ENCODE peak calls at places on chromosomes 6 and 20, in eight cellular contexts. W, B, J, I, E, Y, U and P are unnamed samples. For H3K4me1, the result is how much of the 10 kb centered on the place peaks cover.

GRCh38 chr6:133768656-133769295 is 120.1 kb upstream of the TCF21 start:
- DNase-seq in W (no peak), B (no peak), J (peak), I (no peak), E (no peak), Y (no peak), U (no peak), P (no peak)

GRCh38 chr20:18805881-18806280 is 7.7 kb upstream of the SCP2D1 start:
- DNase-seq in W (no peak), B (no peak), J (no peak), I (no peak), E (no peak), Y (no peak), U (no peak), P (no peak)

GRCh38 chr6:10621227-10621626 is 73.2 kb downstream of the C6orf52 start:
- DNase-seq in W (no peak), B (no peak), J (no peak), I (no peak), E (no peak), Y (no peak), U (no peak), P (no peak)

GRCh38 chr6:30067460-30068139 is 602 bp downstream of the PPP1R11 start:
- DNase-seq in W (no peak), B (no peak), J (no peak), I (no peak), E (no peak), Y (no peak), U (no peak), P (no peak)

GRCh38 chr20:50310673-50311051 is 120.0 kb downstream of the CEBPB start:
- DNase-seq in W (no peak), B (no peak), J (no peak), I (no peak), E (no peak), Y (no peak), U (no peak), P (no peak)

GRCh38 chr20:21520702-21521595 is 7.1 kb upstream of the NKX2-2 start:
- DNase-seq in W (no peak), B (peak), J (no peak), I (no peak), E (no peak), Y (no peak), U (no peak), P (no peak)

GRCh38 chr6:14108571-14109410 is 8.8 kb upstream of the CD83 start:
- DNase-seq in W (peak), B (peak), J (peak), I (no peak), E (no peak), Y (no peak), U (no peak), P (no peak)

GRCh38 chr20:16580127-16580526 is 6.9 kb upstream of the KIF16B start:
- DNase-seq in W (peak), B (no peak), J (no peak), I (no peak), E (no peak), Y (no peak), U (no peak), P (no peak)

GRCh38 chr6:127924031-127924430 is 23.2 kb upstream of the THEMIS start:
- DNase-seq in W (no peak), B (no peak), J (no peak), I (no peak), E (no peak), Y (no peak), U (no peak), P (no peak)

GRCh38 chr20:1861347-1861987 is 33.7 kb upstream of the SIRPA start:
- DNase-seq in W (no peak), B (no peak), J (no peak), I (no peak), E (no peak), Y (no peak), U (no peak), P (no peak)

GRCh38 chr6:34243901-34244884 is 4.6 kb downstream of the SMIM29 start:
- DNase-seq in W (peak), B (peak), J (peak), I (peak), E (peak), Y (peak), U (peak), P (no peak)

GRCh38 chr6:16481680-16482079 is 243.3 kb downstream of the GMPR start:
- DNase-seq in W (no peak), B (no peak), J (no peak), I (no peak), E (no peak), Y (no peak), U (no peak), P (no peak)

GRCh38 chr6:141153563-141153962 is 979.2 kb upstream of the GJE1 start:
- DNase-seq in W (no peak), B (no peak), J (no peak), I (no peak), E (no peak), Y (no peak), U (no peak), P (no peak)

GRCh38 chr20:62405108-62405980 is 1.7 kb downstream of the CABLES2 start:
- DNase-seq in W (peak), B (peak), J (peak), I (no peak), E (no peak), Y (peak), U (no peak), P (no peak)

GRCh38 chr20:11178946-11179654 is 505.3 kb upstream of the JAG1 start:
- DNase-seq in W (no peak), B (no peak), J (no peak), I (no peak), E (peak), Y (no peak), U (no peak), P (no peak)

GRCh38 chr6:137272403-137272802 is 53.2 kb upstream of the IFNGR1 start:
- DNase-seq in W (no peak), B (no peak), J (no peak), I (no peak), E (no peak), Y (no peak), U (no peak), P (no peak)

GRCh38 chr20:9474835-9475413 is 39.5 kb upstream of the LAMP5 start:
- DNase-seq in W (no peak), B (no peak), J (no peak), I (no peak), E (no peak), Y (no peak), U (no peak), P (no peak)
- H3K4me1 ChIP-seq in W (under half), B (under half), J (under half), I (under half), E (under half), Y (under half), U (under half), P (under half)

GRCh38 chr20:46975976-46976375 is 81.3 kb downstream of the EYA2 start:
- DNase-seq in W (no peak), B (no peak), J (no peak), I (no peak), E (no peak), Y (no peak), U (no peak), P (no peak)

GRCh38 chr20:46974669-46975434 is 80.2 kb downstream of the EYA2 start:
- DNase-seq in W (no peak), B (no peak), J (no peak), I (no peak), E (no peak), Y (no peak), U (no peak), P (no peak)

GRCh38 chr20:46967647-46968046 is 73.0 kb downstream of the EYA2 start:
- DNase-seq in W (no peak), B (no peak), J (no peak), I (no peak), E (no peak), Y (no peak), U (no peak), P (no peak)

GRCh38 chr20:46973801-46974200 is 79.2 kb downstream of the EYA2 start:
- DNase-seq in W (no peak), B (no peak), J (no peak), I (no peak), E (no peak), Y (no peak), U (no peak), P (no peak)

GRCh38 chr20:46970937-46971630 is 76.4 kb downstream of the EYA2 start:
- DNase-seq in W (no peak), B (no peak), J (no peak), I (no peak), E (peak), Y (no peak), U (no peak), P (no peak)
- H3K4me3 ChIP-seq in W (no peak), B (no peak), J (no peak), I (no peak), E (no peak), Y (no peak), U (no peak), P (no peak)

DNA sequence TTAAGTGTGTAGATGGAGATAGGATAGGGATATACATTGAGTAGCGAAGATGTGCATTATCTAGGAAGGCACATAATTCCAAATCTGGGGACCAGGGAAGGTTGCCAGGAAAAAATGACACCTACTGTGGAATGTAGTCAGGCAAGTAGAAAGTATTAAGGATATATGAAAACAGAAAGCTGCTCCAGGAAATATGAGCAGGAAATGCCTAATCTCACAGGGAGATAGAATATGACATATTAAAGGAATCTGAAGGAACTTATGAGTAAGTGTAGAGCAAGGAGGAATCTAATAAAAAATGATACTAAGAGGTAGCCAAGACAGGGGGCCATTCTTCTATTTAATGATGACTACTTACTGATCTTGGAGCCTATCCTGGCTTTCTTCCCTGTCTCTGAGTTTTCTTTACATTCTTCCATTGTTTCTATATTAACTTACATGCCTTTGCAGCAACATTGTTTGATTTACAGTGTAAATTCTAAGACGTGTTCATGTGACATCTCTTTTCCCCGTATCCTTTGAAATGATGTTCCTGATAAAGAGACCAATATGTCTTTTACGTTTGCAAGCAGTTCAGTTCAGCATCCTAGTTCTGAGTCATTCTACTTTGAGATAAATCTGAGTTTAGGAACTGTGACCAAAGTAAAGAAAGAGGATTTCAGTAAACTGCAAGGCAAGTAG is 58.5 kb downstream of the TINAG start:
- DNase-seq in W (no peak), B (no peak), J (no peak), I (no peak), E (peak), Y (no peak), U (no peak), P (no peak)
- H3K27ac ChIP-seq in W (no peak), B (no peak), J (no peak), I (no peak), E (no peak), Y (no peak), U (no peak), P (no peak)

GRCh38 chr6:12578097-12578496 is 138.5 kb upstream of the PHACTR1 start:
- DNase-seq in W (no peak), B (no peak), J (no peak), I (no peak), E (no peak), Y (no peak), U (no peak), P (no peak)

GRCh38 chr6:12577124-12577845 is 139.3 kb upstream of the PHACTR1 start:
- DNase-seq in W (no peak), B (no peak), J (no peak), I (no peak), E (no peak), Y (no peak), U (no peak), P (no peak)

GRCh38 chr6:12578751-12579150 is 137.8 kb upstream of the PHACTR1 start:
- DNase-seq in W (no peak), B (no peak), J (no peak), I (no peak), E (no peak), Y (no peak), U (no peak), P (no peak)

GRCh38 chr6:12572884-12573824 is 143.4 kb upstream of the PHACTR1 start:
- DNase-seq in W (no peak), B (peak), J (no peak), I (no peak), E (no peak), Y (no peak), U (no peak), P (no peak)

GRCh38 chr6:12576389-12576788 is 140.2 kb upstream of the PHACTR1 start:
- DNase-seq in W (no peak), B (no peak), J (no peak), I (no peak), E (no peak), Y (no peak), U (no peak), P (no peak)
- H3K4me1 ChIP-seq in W (under half), B (under half), J (under half), I (under half), E (under half), Y (under half), U (under half), P (under half)